ENCODE peak calls at places on chromosomes 11 and 22, in ten cellular contexts. X is HCT116, R is HepG2, M is H1, W is K562, K is GM23248, P is A673, F is endothelial cell of umbilical vein, C is mammary epithelial cell, Q is PC-9. G is an unnamed sample.

GRCh38 chr11:74019860-74020259 is 11.0 kb upstream of the UCP3 start:
- DNase-seq in X (no peak), R (no peak), M (no peak), W (no peak), K (peak; percentile 72), P (no peak), F (no peak), C (peak; percentile 74), Q (no peak), G (no peak)

GRCh38 chr22:42283288-42284229 is 13.1 kb upstream of the TCF20 start:
- DNase-seq in X (no peak), R (no peak), M (no peak), W (no peak), K (peak; percentile 58), P (no peak), F (no peak), C (no peak), Q (no peak), G (no peak)

GRCh38 chr11:32225491-32226285 is 134.8 kb downstream of the RCN1 start:
- DNase-seq in X (no peak), R (no peak), M (no peak), W (no peak), K (no peak), P (no peak), F (no peak), C (no peak), Q (no peak), G (no peak)

GRCh38 chr11:6618117-6619020 is 853 bp downstream of the TPP1 start:
- DNase-seq in X (no peak), R (peak; percentile 44), M (no peak), W (peak; percentile 89), K (peak; percentile 90), P (peak; percentile 93), F (peak; percentile 92), C (peak; percentile 65), Q (no peak), G (no peak)

GRCh38 chr22:21652547-21653545 is 10.7 kb downstream of the SDF2L1 start:
- DNase-seq in X (no peak), R (no peak), M (no peak), W (peak; percentile 70), K (no peak), P (no peak), F (no peak), C (no peak), Q (no peak), G (peak; percentile 66)

GRCh38 chr11:12193515-12194336 is 83.3 kb downstream of the MICAL2 start:
- DNase-seq in X (no peak), R (no peak), M (no peak), W (no peak), K (no peak), P (no peak), F (no peak), C (no peak), Q (no peak), G (no peak)

GRCh38 chr11:26860411-26860810 is 133.5 kb upstream of the FIBIN start:
- DNase-seq in X (no peak), R (no peak), M (no peak), W (no peak), K (no peak), P (no peak), F (no peak), C (no peak), Q (no peak), G (no peak)

GRCh38 chr11:120211522-120212258 is 858 bp downstream of the OAF start:
- DNase-seq in X (no peak), R (no peak), M (no peak), W (peak; percentile 18), K (peak; percentile 57), P (no peak), F (peak; percentile 34), C (no peak), Q (no peak), G (no peak)

GRCh38 chr11:36007127-36007824 is 63.4 kb downstream of the LDLRAD3 start:
- DNase-seq in X (no peak), R (no peak), M (no peak), W (no peak), K (no peak), P (no peak), F (no peak), C (no peak), Q (peak; percentile 84), G (no peak)

GRCh38 chr22:19447388-19448075 is at the start of gene C22orf39:
- DNase-seq in X (peak; percentile 82), R (peak; percentile 93), M (peak; percentile 79), W (peak; percentile 99), K (peak; percentile 93), P (peak; percentile 94), F (peak; percentile 94), C (peak; percentile 92), Q (peak; percentile 75), G (peak; percentile 98)
- TF ChIP-seq EZH2 in X (no peak), R (no peak), M (no peak), W (no peak), K (no peak), P (no peak), F (no peak), C (no peak), Q (no peak), G (no peak)

GRCh38 chr11:63613517-63614135 is 607 bp downstream of the PLAAT3 start:
- DNase-seq in X (no peak), R (no peak), M (peak; percentile 39), W (peak; percentile 16), K (peak; percentile 38), P (peak; percentile 12), F (peak; percentile 29), C (no peak), Q (peak; percentile 46), G (peak; percentile 78)

GRCh38 chr11:63620928-63621539 is 6.8 kb upstream of the PLAAT3 start:
- DNase-seq in X (no peak), R (no peak), M (no peak), W (no peak), K (no peak), P (no peak), F (no peak), C (no peak), Q (no peak), G (no peak)

GRCh38 chr11:63614136-63614664 is at the start of gene PLAAT3:
- DNase-seq in X (peak; percentile 36), R (no peak), M (peak; percentile 44), W (peak; percentile 92), K (peak; percentile 61), P (peak; percentile 24), F (peak; percentile 58), C (no peak), Q (peak; percentile 77), G (peak; percentile 87)

GRCh38 chr11:63619967-63620366 is 5.7 kb upstream of the PLAAT3 start:
- DNase-seq in X (no peak), R (no peak), M (no peak), W (no peak), K (no peak), P (no peak), F (no peak), C (no peak), Q (no peak), G (no peak)

DNA sequence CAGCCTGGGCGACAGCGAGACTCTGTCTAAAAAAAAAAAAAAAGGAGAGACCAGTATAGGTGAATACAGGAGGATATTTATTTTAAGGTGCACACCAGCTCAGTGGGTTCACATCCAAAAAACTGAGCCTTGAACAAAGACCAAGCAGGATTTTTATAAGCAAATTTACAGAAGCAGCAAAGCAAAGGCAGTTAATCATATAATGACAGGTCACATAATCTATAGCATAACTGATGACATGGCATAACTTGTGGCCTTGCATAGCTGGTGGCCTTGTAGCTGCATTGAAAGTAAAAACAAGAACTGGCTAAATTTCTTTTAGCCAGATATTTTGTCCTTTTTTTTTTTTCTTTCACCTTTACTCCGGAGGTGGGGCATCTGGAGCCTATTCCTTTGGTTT is 2.7 kb upstream of the PLAAT3 start:
- DNase-seq in X (no peak), R (no peak), M (no peak), W (no peak), K (no peak), P (no peak), F (no peak), C (no peak), Q (no peak), G (no peak)
- H3K4me1 ChIP-seq in X (peaks cover 7% of the 10 kb centered on the region), R (peaks cover 19% of the 10 kb centered on the region), M (peaks cover 4% of the 10 kb centered on the region), W (peaks cover 15% of the 10 kb centered on the region), K (no peaks in the 10 kb centered on the region), P (peaks cover 6% of the 10 kb centered on the region), F (no peaks in the 10 kb centered on the region), C (peaks cover 9% of the 10 kb centered on the region), Q (peaks cover 17% of the 10 kb centered on the region), G (peaks cover 11% of the 10 kb centered on the region)

GRCh38 chr22:22761606-22761962 is 117.2 kb downstream of the GGTLC2 start:
- DNase-seq in X (no peak), R (no peak), M (no peak), W (no peak), K (no peak), P (no peak), F (no peak), C (peak; percentile 2), Q (no peak), G (no peak)

GRCh38 chr22:22761963-22762772 is 117.8 kb downstream of the GGTLC2 start:
- DNase-seq in X (no peak), R (no peak), M (no peak), W (no peak), K (no peak), P (no peak), F (no peak), C (no peak), Q (no peak), G (no peak)

GRCh38 chr22:22763512-22763911 is 119.1 kb downstream of the GGTLC2 start:
- DNase-seq in X (no peak), R (no peak), M (no peak), W (no peak), K (no peak), P (no peak), F (no peak), C (no peak), Q (no peak), G (no peak)

GRCh38 chr22:22759371-22759770 is 115.0 kb downstream of the GGTLC2 start:
- DNase-seq in X (no peak), R (no peak), M (no peak), W (no peak), K (no peak), P (no peak), F (no peak), C (no peak), Q (no peak), G (no peak)

DNA sequence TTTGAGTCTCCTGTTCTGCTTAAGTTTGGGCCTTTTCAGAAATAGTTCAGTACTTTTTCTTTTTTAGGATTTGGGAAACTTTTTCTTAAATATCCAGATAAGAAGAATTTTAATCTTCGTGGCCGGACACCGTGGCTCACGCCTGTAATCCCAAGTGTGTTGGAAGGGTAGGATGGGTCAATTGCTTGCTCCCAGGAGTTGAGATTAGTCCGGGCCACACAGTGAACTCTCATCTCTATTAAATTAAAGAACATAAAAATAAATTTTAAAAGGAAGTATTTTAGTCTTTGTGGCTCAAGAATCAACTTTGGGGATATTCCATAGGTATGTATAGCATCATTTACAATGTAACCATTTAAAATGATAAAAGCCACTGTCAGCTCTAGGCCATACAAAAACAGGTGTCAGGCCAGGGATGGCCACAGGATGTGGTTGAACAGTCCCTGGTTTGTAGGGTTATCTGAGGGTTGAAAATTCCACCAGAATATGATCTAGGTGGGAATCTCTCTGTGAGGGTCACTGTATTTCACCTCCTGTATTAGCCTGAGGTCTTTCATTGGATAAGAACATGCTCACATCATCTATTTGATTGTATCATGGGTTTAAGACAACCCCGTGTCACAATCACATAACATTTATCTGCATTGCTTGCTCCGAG is 115.6 kb downstream of the GGTLC2 start:
- DNase-seq in X (no peak), R (no peak), M (no peak), W (no peak), K (no peak), P (no peak), F (no peak), C (no peak), Q (no peak), G (no peak)
- H3K4me3 ChIP-seq in X (no peak overlapping the region), R (no peak overlapping the region), M (no peak overlapping the region), W (no peak overlapping the region), K (no peak overlapping the region), P (no peak overlapping the region), F (no peak overlapping the region), C (no peak overlapping the region), Q (no peak overlapping the region), G (no peak overlapping the region)

GRCh38 chr11:62786318-62787004 is 741 bp upstream of the TMEM179B start:
- DNase-seq in X (peak; percentile 67), R (peak; percentile 82), M (peak; percentile 64), W (peak; percentile 94), K (peak; percentile 92), P (peak; percentile 91), F (peak; percentile 86), C (peak; percentile 70), Q (peak; percentile 72), G (peak; percentile 97)
- TF ChIP-seq EZH2 in X (no peak), R (no peak), M (no peak), W (no peak), K (no peak), P (no peak), F (no peak), C (no peak), Q (no peak), G (no peak)

G was measured in GM23338.